ENCODE peak calls at places on chromosomes 5 and 9, in nine cellular contexts. H, D, O, E, C, N, Y, K and B are unnamed samples.

GRCh38 chr5:104606258-104606829 is 1043.8 kb upstream of the NUDT12 start:
- DNase-seq in H (no peak), D (no peak), O (no peak), E (no peak), C (no peak), N (no peak), Y (no peak), K (no peak), B (no peak)

GRCh38 chr5:1769017-1769640 is 30.5 kb downstream of the MRPL36 start:
- DNase-seq in H (no peak), D (no peak), O (no peak), E (no peak), C (no peak), N (no peak), Y (no peak), K (no peak), B (no peak)

GRCh38 chr5:108379722-108380530 is 2.0 kb downstream of the FBXL17 start:
- DNase-seq in H (no peak), D (no peak), O (peak), E (peak), C (peak), N (no peak), Y (no peak), K (no peak), B (peak)

GRCh38 chr5:177005619-177006264 is 837 bp downstream of the UIMC1 start:
- DNase-seq in H (peak), D (peak), O (peak), E (peak), C (peak), N (peak), Y (peak), K (no peak), B (peak)

GRCh38 chr9:123421211-123421585 is 65.2 kb downstream of the CRB2 start:
- DNase-seq in H (no peak), D (no peak), O (no peak), E (no peak), C (no peak), N (no peak), Y (no peak), K (no peak), B (no peak)

GRCh38 chr5:77797133-77797532 is 21.0 kb upstream of the TBCA start:
- DNase-seq in H (no peak), D (no peak), O (no peak), E (no peak), C (no peak), N (no peak), Y (no peak), K (no peak), B (no peak)

GRCh38 chr5:141003791-141004601 is 37.7 kb downstream of the PCDHAC2 start:
- DNase-seq in H (no peak), D (no peak), O (no peak), E (no peak), C (no peak), N (no peak), Y (no peak), K (peak), B (no peak)

GRCh38 chr9:81182421-81182820 is 506.9 kb downstream of the TLE1 start:
- DNase-seq in H (no peak), D (no peak), O (no peak), E (peak), C (no peak), N (no peak), Y (no peak), K (no peak), B (no peak)

GRCh38 chr9:16921855-16922254 is 51.4 kb upstream of the BNC2 start:
- DNase-seq in H (no peak), D (no peak), O (no peak), E (no peak), C (no peak), N (no peak), Y (no peak), K (peak), B (no peak)

GRCh38 chr5:168328804-168329203 is 37.4 kb downstream of the WWC1 start:
- DNase-seq in H (no peak), D (no peak), O (no peak), E (no peak), C (peak), N (no peak), Y (peak), K (no peak), B (no peak)

GRCh38 chr9:14723301-14723700 is 768 bp upstream of the CER1 start:
- DNase-seq in H (no peak), D (no peak), O (no peak), E (no peak), C (no peak), N (no peak), Y (no peak), K (no peak), B (no peak)

GRCh38 chr5:125541085-125541484 is 794.6 kb upstream of the ZNF608 start:
- DNase-seq in H (no peak), D (no peak), O (no peak), E (no peak), C (no peak), N (no peak), Y (no peak), K (no peak), B (no peak)

GRCh38 chr9:70435948-70436347 is 21.5 kb upstream of the KLF9 start:
- DNase-seq in H (no peak), D (no peak), O (no peak), E (peak), C (no peak), N (no peak), Y (no peak), K (no peak), B (no peak)

GRCh38 chr5:160930361-160930760 is 78.3 kb upstream of the ATP10B start:
- DNase-seq in H (no peak), D (no peak), O (no peak), E (no peak), C (no peak), N (no peak), Y (no peak), K (no peak), B (no peak)

GRCh38 chr5:127031147-127031862 is 947 bp upstream of the MARCHF3 start:
- DNase-seq in H (no peak), D (no peak), O (peak), E (no peak), C (peak), N (peak), Y (no peak), K (no peak), B (no peak)

GRCh38 chr9:105957830-105958229 is 263.5 kb downstream of the TMEM38B start:
- DNase-seq in H (no peak), D (no peak), O (no peak), E (no peak), C (no peak), N (no peak), Y (no peak), K (no peak), B (no peak)

GRCh38 chr9:132183134-132183533 is 21.3 kb downstream of the NTNG2 start:
- DNase-seq in H (no peak), D (no peak), O (no peak), E (no peak), C (no peak), N (peak), Y (no peak), K (no peak), B (no peak)

GRCh38 chr5:56003179-56003578 is 8.4 kb upstream of the IL6ST start:
- DNase-seq in H (no peak), D (no peak), O (no peak), E (no peak), C (no peak), N (no peak), Y (peak), K (no peak), B (no peak)

GRCh38 chr9:5364294-5364990 is 24.8 kb upstream of the RLN1 start:
- DNase-seq in H (no peak), D (no peak), O (no peak), E (no peak), C (no peak), N (no peak), Y (no peak), K (no peak), B (no peak)

GRCh38 chr5:155735388-155735787 is 591.6 kb upstream of the SGCD start:
- DNase-seq in H (peak), D (no peak), O (no peak), E (no peak), C (no peak), N (no peak), Y (no peak), K (no peak), B (no peak)

GRCh38 chr5:173771058-173771742 is 116.9 kb upstream of the CPEB4 start:
- DNase-seq in H (no peak), D (no peak), O (no peak), E (no peak), C (no peak), N (peak), Y (no peak), K (no peak), B (no peak)

GRCh38 chr5:37721447-37721871 is 118.4 kb downstream of the GDNF start:
- DNase-seq in H (no peak), D (no peak), O (no peak), E (peak), C (no peak), N (no peak), Y (no peak), K (no peak), B (no peak)

GRCh38 chr5:36078430-36078829 is 11.7 kb upstream of the UGT3A2 start:
- DNase-seq in H (no peak), D (no peak), O (no peak), E (no peak), C (no peak), N (no peak), Y (no peak), K (no peak), B (no peak)

GRCh38 chr5:36073595-36074216 is 7.0 kb upstream of the UGT3A2 start:
- DNase-seq in H (no peak), D (no peak), O (peak), E (no peak), C (peak), N (no peak), Y (no peak), K (no peak), B (peak)

GRCh38 chr5:36079200-36079761 is 12.6 kb upstream of the UGT3A2 start:
- DNase-seq in H (no peak), D (no peak), O (peak), E (peak), C (peak), N (no peak), Y (no peak), K (peak), B (peak)
- TF ChIP-seq CTCF in H (peak), D (peak), O (peak), E (peak), C (peak), N (peak), Y (peak), K (peak), B (peak)

GRCh38 chr9:110875275-110875674 is 163.0 kb downstream of the LPAR1 start:
- DNase-seq in H (peak), D (peak), O (peak), E (no peak), C (no peak), N (peak), Y (peak), K (no peak), B (no peak)
- TF ChIP-seq CTCF in H (no peak), D (no peak), O (no peak), E (no peak), C (peak), N (no peak), Y (no peak), K (peak), B (peak)

DNA sequence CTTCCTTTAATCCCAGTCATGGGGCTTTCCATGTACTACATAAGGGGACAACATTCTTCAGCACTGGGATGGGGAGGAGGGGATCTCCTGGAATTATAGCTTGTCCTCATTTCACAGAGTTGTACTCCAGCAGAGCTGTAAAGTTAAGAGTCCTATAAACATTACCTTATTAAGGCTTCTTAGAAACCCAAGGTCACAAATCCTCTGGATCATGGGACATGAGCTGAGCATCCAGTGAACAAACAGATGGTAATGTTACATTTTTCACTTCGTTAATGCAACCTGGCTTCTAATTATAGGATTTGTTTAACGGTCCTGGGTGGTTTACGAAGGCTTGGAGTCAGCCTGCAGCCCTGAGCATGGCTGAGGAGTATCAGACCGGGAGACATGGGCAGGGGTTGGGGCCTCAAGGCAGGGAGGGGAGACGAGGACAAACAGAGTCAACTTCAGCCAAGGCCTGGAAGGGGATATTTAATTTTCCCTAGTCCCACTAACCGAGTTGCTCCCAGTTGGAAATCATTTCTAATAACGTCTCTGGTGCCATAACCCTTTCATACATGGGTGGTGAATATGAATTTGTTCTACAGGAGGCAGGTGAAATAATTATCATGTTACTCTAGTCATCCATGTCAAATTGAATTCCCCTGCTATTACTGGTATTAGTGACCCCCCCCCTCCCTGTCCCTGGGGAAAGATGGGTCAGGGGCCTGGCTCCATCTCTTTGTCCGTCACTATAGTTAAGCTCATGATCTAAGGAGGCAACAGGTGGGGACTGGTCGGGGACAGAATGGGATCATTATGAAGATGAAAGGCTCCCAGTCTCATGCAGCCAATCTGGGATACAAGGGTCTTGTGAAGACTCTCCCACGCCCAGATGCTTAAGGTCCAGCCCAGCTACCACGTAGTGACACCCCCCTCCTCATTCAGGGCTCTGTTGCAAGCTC is 10.7 kb upstream of the IL17B start:
- DNase-seq in H (no peak), D (no peak), O (no peak), E (no peak), C (no peak), N (no peak), Y (no peak), K (no peak), B (no peak)
- TF ChIP-seq CTCF in H (no peak), D (no peak), O (no peak), E (no peak), C (no peak), N (no peak), Y (no peak), K (no peak), B (no peak)

DNA sequence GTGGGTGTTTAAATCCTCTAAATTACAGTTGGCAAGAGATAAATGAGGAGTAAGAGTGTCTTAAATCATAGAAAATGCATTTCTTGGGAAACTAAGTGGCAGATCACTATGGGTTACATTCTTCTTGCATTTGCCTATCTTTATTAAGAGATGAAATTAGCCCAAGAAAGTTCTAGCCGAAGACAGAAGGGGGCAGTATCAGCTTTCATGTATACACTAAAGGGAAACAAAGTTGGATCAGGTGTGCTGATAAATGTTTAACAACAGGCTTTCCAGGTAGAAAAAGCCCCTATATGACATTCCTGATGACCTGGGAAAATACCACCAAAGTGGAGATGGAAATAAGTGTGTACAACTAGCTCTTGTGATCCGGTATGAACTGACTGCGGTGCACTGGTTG is 81.9 kb upstream of the TLR4 start:
- DNase-seq in H (no peak), D (no peak), O (no peak), E (no peak), C (no peak), N (no peak), Y (no peak), K (no peak), B (no peak)
- TF ChIP-seq CTCF in H (no peak), D (no peak), O (no peak), E (no peak), C (peak), N (no peak), Y (peak), K (no peak), B (no peak)

DNA sequence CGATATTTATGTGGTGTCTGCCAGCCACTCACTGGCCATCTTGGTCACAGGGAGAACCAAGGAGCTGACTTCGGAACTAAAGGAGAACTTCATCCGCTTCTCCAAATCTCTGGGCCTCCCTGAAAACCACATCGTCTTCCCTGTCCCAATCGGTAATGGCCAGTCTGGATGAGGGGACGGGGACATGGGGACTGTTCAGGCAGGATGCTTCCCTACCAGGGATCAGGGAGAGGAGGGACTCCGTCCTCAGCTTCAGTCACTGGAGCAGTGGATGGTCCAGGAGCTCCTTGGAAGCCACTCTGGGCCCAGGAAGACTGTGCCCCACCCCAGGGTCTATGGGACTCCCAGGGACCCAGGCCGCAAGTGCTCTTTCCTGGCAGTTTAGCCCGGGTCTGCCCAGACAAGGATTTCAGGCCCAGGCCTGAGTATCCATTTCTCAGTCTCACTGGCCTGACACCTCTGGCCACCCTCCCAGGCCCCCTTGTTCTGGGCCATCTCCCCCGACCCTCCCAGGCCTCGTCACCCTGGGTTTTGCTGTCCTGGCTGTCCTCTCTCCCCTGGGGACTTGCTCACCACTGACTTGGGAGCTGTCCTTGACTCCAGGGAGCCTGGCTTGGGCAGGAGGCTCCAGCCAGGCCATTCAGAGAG is 3.0 kb downstream of the LCN2 start:
- DNase-seq in H (no peak), D (no peak), O (no peak), E (no peak), C (no peak), N (no peak), Y (no peak), K (no peak), B (no peak)
- TF ChIP-seq CTCF in H (no peak), D (no peak), O (no peak), E (no peak), C (no peak), N (no peak), Y (no peak), K (no peak), B (no peak)

DNA sequence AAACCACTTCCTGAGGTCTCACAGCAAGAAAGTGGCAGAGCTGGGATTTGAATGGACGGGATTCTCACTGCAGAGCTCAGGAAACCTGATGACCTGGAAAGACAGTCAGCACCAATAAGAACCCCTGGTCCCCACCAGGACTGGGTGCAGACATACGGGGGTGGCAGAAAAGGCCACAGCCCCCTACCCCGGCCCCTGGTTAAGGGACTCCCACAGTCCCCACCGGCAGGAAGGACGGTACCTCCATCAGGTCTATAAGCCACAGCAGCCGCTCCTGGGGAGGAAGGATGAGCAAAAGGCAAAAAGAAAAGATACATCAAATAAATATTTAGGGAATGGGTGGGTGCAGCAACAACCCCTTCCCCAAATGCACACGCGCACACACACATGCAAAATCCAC is 32.0 kb upstream of the AKNA start:
- DNase-seq in H (no peak), D (no peak), O (no peak), E (no peak), C (no peak), N (no peak), Y (no peak), K (no peak), B (no peak)
- TF ChIP-seq CTCF in H (no peak), D (no peak), O (no peak), E (no peak), C (no peak), N (no peak), Y (no peak), K (no peak), B (no peak)

GRCh38 chr9:21883642-21884041 is 81.2 kb downstream of the MTAP start:
- DNase-seq in H (no peak), D (no peak), O (no peak), E (no peak), C (peak), N (no peak), Y (no peak), K (no peak), B (peak)
- TF ChIP-seq CTCF in H (no peak), D (no peak), O (no peak), E (no peak), C (no peak), N (no peak), Y (no peak), K (peak), B (peak)

GRCh38 chr9:26946753-26947727 is at the start of gene PLAA:
- DNase-seq in H (peak), D (peak), O (peak), E (peak), C (peak), N (peak), Y (peak), K (peak), B (peak)
- TF ChIP-seq CTCF in H (peak), D (no peak), O (no peak), E (no peak), C (no peak), N (no peak), Y (peak), K (peak), B (peak)